ENCODE peak calls at places on chromosome 5, in four cellular contexts. K is A673, J is prostate gland, U is psoas muscle. V is an unnamed sample.

GRCh38 chr5:10711562-10711961 is 49.5 kb downstream of the DAP start:
- DNase-seq in K (no peak), J (no peak), U (no peak), V (no peak)

GRCh38 chr5:153619706-153620105 is 129.2 kb downstream of the GRIA1 start:
- DNase-seq in K (no peak), J (no peak), U (no peak), V (no peak)

GRCh38 chr5:1765141-1765879 is 34.3 kb downstream of the MRPL36 start:
- DNase-seq in K (no peak), J (no peak), U (no peak), V (peak; percentile 11)

GRCh38 chr5:145499483-145499882 is 335.7 kb downstream of the PRELID2 start:
- DNase-seq in K (no peak), J (no peak), U (no peak), V (no peak)

GRCh38 chr5:167899490-167899889 is 392.0 kb upstream of the WWC1 start:
- DNase-seq in K (peak; percentile 73), J (no peak), U (no peak), V (no peak)

GRCh38 chr5:10724799-10725507 is 36.1 kb downstream of the DAP start:
- DNase-seq in K (peak; percentile 20), J (peak; percentile 51), U (peak; percentile 79), V (no peak)

GRCh38 chr5:39668980-39669379 is 244.2 kb upstream of the DAB2 start:
- DNase-seq in K (no peak), J (no peak), U (no peak), V (no peak)

GRCh38 chr5:11905209-11905608 is 963 bp upstream of the CTNND2 start:
- DNase-seq in K (no peak), J (no peak), U (no peak), V (no peak)

GRCh38 chr5:170307575-170308465 is 10.2 kb upstream of the LCP2 start:
- DNase-seq in K (no peak), J (peak; percentile 43), U (peak; percentile 79), V (no peak)

GRCh38 chr5:95057610-95058009 is 227.3 kb downstream of the MCTP1 start:
- DNase-seq in K (peak; percentile 45), J (no peak), U (no peak), V (no peak)

GRCh38 chr5:154209591-154210081 is 19.1 kb downstream of the GALNT10 start:
- DNase-seq in K (no peak), J (no peak), U (no peak), V (no peak)

GRCh38 chr5:893711-894110 is 1.0 kb downstream of the TRIP13 start:
- DNase-seq in K (no peak), J (no peak), U (no peak), V (no peak)

GRCh38 chr5:142639455-142639854 is 46.4 kb downstream of the FGF1 start:
- DNase-seq in K (no peak), J (no peak), U (no peak), V (no peak)

GRCh38 chr5:80967500-80968181 is 7.5 kb downstream of the RASGRF2 start:
- DNase-seq in K (peak; percentile 87), J (peak; percentile 88), U (no peak), V (no peak)

GRCh38 chr5:95590880-95591279 is 29.0 kb upstream of the GPR150 start:
- DNase-seq in K (no peak), J (no peak), U (no peak), V (no peak)

GRCh38 chr5:141954193-141954592 is 3.8 kb downstream of the PCDH12 start:
- DNase-seq in K (no peak), J (no peak), U (no peak), V (no peak)

GRCh38 chr5:171965740-171966139 is 40.7 kb downstream of the FBXW11 start:
- DNase-seq in K (peak; percentile 35), J (no peak), U (no peak), V (no peak)

GRCh38 chr5:65468633-65469032 is 13.1 kb downstream of the ADAMTS6 start:
- DNase-seq in K (no peak), J (no peak), U (no peak), V (no peak)

GRCh38 chr5:65818592-65818991 is 96.6 kb downstream of the NLN start:
- DNase-seq in K (no peak), J (no peak), U (no peak), V (no peak)

GRCh38 chr5:15821506-15821905 is 321.5 kb downstream of the FBXL7 start:
- DNase-seq in K (no peak), J (no peak), U (no peak), V (no peak)

GRCh38 chr5:151856861-151857260 is 67.8 kb downstream of the GLRA1 start:
- DNase-seq in K (no peak), J (no peak), U (no peak), V (no peak)

GRCh38 chr5:129410488-129410887 is 49.6 kb upstream of the ADAMTS19 start:
- DNase-seq in K (no peak), J (no peak), U (no peak), V (no peak)

GRCh38 chr5:34487202-34487879 is 168.8 kb upstream of the RAI14 start:
- DNase-seq in K (no peak), J (peak; percentile 64), U (no peak), V (no peak)

GRCh38 chr5:60972225-60972624 is 27.2 kb downstream of the NDUFAF2 start:
- DNase-seq in K (no peak), J (no peak), U (no peak), V (no peak)

GRCh38 chr5:172681421-172681820 is 40.4 kb downstream of the NEURL1B start:
- DNase-seq in K (no peak), J (no peak), U (no peak), V (no peak)

GRCh38 chr5:118700510-118700909 is 287.8 kb downstream of the DTWD2 start:
- DNase-seq in K (no peak), J (no peak), U (no peak), V (no peak)

GRCh38 chr5:180259260-180259611 is 32.6 kb downstream of the MAPK9 start:
- DNase-seq in K (no peak), J (no peak), U (no peak), V (no peak)
- H3K9me3 ChIP-seq in K (peaks cover 62% of the 10 kb centered on the region), J (peaks cover 10% of the 10 kb centered on the region), U (peaks cover 95% of the 10 kb centered on the region), V (peaks cover 60% of the 10 kb centered on the region)

DNA sequence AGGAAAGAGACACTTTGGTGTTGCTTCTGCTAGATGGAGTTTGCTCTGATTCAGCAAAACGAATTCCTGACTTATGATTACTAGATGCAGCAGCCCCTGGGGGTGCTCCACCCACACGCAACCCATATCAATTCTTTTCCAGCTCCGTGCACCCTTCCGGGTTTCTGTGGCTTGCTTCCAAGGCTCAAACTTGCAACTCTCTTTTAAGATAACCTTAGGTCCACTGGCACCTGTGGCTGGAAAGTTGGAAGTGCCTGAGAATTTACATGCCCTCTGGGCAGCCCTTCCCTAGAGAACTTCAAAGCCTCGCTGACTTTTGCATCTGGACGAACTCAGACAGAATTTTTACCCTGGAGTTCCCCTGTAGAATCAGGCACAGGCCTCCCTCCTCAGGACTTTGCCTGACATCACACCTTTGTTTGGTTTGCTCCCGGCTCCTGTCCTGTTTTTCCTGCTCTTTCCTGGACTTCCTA is 224.9 kb downstream of the SNX18 start:
- DNase-seq in K (no peak), J (no peak), U (no peak), V (no peak)
- H3K27ac ChIP-seq in K (no peak overlapping the region), J (no peak overlapping the region), U (no peak overlapping the region), V (no peak overlapping the region)

GRCh38 chr5:97191893-97192292 is 8.8 kb upstream of the RIOK2 start:
- DNase-seq in K (no peak), J (no peak), U (no peak), V (no peak)
- H3K9me3 ChIP-seq in K (no peaks in the 10 kb centered on the region), J (no peaks in the 10 kb centered on the region), U (peaks cover 9% of the 10 kb centered on the region), V (no peaks in the 10 kb centered on the region)

GRCh38 chr5:68406344-68406743 is 190.8 kb downstream of the PIK3R1 start:
- DNase-seq in K (no peak), J (no peak), U (no peak), V (no peak)
- H3K27ac ChIP-seq in K (peak overlapping the region; percentile 80), J (no peak overlapping the region), U (no peak overlapping the region), V (no peak overlapping the region)

GRCh38 chr5:72779520-72779919 is 36.9 kb upstream of the TNPO1 start:
- DNase-seq in K (no peak), J (no peak), U (no peak), V (no peak)

DNA sequence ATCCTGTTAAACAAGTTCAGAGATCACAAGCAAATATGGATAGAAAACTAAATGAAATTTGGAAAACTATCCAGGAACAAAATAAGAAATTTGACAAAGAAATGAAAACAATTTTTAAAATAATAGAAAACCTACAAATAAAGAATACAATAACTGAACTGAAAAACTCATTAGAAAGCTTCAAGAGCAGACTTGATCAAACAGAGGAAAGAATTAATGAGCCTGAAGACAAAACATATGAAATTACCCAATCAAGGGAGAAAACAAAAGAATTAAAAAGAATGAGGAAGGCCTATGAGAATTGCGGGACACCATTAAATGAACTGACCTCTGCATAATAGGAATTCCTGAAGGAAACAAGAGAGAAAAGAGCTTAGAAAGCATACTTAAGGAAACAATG is 39.8 kb upstream of the TNPO1 start:
- DNase-seq in K (no peak), J (no peak), U (no peak), V (no peak)
- H3K9me3 ChIP-seq in K (peaks cover 14% of the 10 kb centered on the region), J (no peaks in the 10 kb centered on the region), U (peaks cover 18% of the 10 kb centered on the region), V (no peaks in the 10 kb centered on the region)

DNA sequence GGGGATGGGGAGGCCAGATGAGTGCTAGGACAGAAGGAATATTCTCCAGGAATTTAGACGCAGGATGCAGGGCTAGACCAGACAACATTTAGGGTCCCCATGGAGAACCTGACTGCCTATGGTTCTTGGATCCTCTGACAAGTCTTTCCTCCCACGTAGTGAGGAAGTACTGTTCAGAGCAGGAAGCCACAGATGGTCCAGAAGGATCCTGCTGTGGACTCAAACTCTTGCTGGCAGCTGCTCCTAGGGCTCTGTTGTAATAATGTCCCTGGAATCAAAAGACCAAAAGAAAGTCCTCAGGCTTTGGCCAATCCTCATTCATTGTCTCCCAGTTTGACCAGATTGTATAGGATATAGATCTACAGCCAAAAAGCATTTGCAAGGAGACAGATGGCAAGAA is 53.9 kb downstream of the SEMA6A start:
- DNase-seq in K (no peak), J (no peak), U (no peak), V (no peak)
- H3K27ac ChIP-seq in K (no peak overlapping the region), J (no peak overlapping the region), U (no peak overlapping the region), V (no peak overlapping the region)

GRCh38 chr5:140802781-140803271 is 2.0 kb downstream of the PCDHA3 start:
- DNase-seq in K (no peak), J (no peak), U (no peak), V (no peak)
- H3K9me3 ChIP-seq in K (peaks cover 20% of the 10 kb centered on the region), J (no peaks in the 10 kb centered on the region), U (no peaks in the 10 kb centered on the region), V (peaks cover 4% of the 10 kb centered on the region)

GRCh38 chr5:174426388-174426787 is 298.0 kb upstream of the MSX2 start:
- DNase-seq in K (peak; percentile 83), J (no peak), U (no peak), V (no peak)
- H3K27ac ChIP-seq in K (no peak overlapping the region), J (no peak overlapping the region), U (no peak overlapping the region), V (no peak overlapping the region)

DNA sequence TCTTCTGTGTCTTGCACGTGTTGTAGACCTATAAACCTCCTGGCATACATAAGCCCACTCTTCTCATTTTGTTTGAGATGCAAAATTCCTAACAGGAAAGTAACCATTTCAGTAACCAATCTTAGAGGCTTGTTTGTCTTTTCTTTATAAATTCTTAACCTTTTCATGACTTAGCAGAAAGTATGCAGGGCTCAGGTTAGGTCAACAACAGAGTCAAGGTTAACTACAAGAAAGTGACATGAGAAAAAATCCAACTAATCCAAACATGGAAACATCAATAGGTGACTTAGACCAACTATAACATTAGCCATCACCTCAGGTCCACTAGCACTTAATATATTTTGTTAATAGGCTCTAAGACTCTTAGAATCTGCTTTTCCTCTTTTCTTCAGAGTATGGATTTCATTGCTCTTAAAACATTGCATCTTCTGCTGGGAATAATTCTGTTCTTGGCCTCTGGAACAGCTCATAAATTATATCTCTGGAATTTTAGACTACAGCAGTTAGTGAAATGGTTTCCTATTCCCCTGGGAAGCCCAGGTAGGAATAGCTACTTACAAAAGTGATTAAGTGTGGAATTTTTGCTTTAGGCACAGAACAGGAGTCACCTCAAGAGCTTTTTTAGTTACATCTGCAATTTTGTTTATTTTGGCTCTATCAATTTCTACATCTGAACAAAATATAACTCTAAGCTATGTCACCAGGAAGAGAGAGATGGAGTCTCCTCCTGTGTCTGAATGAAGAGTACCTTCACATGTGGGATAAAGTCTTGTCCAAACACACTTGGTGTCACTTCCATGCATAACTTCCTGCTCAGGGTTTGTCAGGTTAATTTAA is 155.3 kb upstream of the ANKRD55 start:
- DNase-seq in K (no peak), J (no peak), U (no peak), V (no peak)
- H3K9me3 ChIP-seq in K (no peaks in the 10 kb centered on the region), J (no peaks in the 10 kb centered on the region), U (peaks cover 7% of the 10 kb centered on the region), V (no peaks in the 10 kb centered on the region)